ENCODE peak calls at places on chromosomes 12 and 14, in four cellular contexts. One of them, this sample, is unnamed. For H3K79me2, the result is how much of the 10 kb centered on the place peaks cover.

GRCh38 chr14:69980457-69981414 is 101.5 kb downstream of the SMOC1 start:
- DNase-seq in hepatocyte: no peak
- DNase-seq in PC-3: peak
- DNase-seq in mammary epithelial cell: peak
- DNase-seq in this sample: no peak

GRCh38 chr12:57243521-57244305 is 7.3 kb downstream of the STAC3 start:
- DNase-seq in hepatocyte: peak
- DNase-seq in PC-3: peak
- DNase-seq in mammary epithelial cell: peak
- DNase-seq in this sample: peak

GRCh38 chr14:53571990-53572389 is 384.6 kb downstream of the BMP4 start:
- DNase-seq in PC-3: no peak
- DNase-seq in mammary epithelial cell: no peak
- DNase-seq in hepatocyte: peak
- DNase-seq in this sample: no peak

GRCh38 chr12:46473634-46474201 is 101.1 kb upstream of the SLC38A2 start:
- DNase-seq in hepatocyte: peak
- DNase-seq in PC-3: peak
- DNase-seq in mammary epithelial cell: peak
- DNase-seq in this sample: no peak

GRCh38 chr14:37546621-37547447 is 48.2 kb downstream of the FOXA1 start:
- DNase-seq in PC-3: peak
- DNase-seq in mammary epithelial cell: no peak
- DNase-seq in hepatocyte: peak
- DNase-seq in this sample: no peak

GRCh38 chr14:20262642-20263128 is 23.6 kb downstream of the OR11H4 start:
- DNase-seq in mammary epithelial cell: peak
- DNase-seq in PC-3: peak
- DNase-seq in hepatocyte: no peak
- DNase-seq in this sample: no peak

GRCh38 chr12:15682826-15683225 is 106.4 kb downstream of the EPS8 start:
- DNase-seq in PC-3: peak
- DNase-seq in mammary epithelial cell: peak
- DNase-seq in hepatocyte: no peak
- DNase-seq in this sample: no peak

GRCh38 chr12:4116251-4117111 is 157.1 kb upstream of the CCND2 start:
- DNase-seq in PC-3: no peak
- DNase-seq in mammary epithelial cell: peak
- DNase-seq in hepatocyte: peak
- DNase-seq in this sample: peak

GRCh38 chr12:64216239-64216638 is 5.9 kb downstream of the KICS2 start:
- DNase-seq in hepatocyte: no peak
- DNase-seq in mammary epithelial cell: no peak
- DNase-seq in PC-3: no peak
- DNase-seq in this sample: no peak

GRCh38 chr14:103107941-103108748 is 13.6 kb downstream of the EXOC3L4 start:
- DNase-seq in mammary epithelial cell: no peak
- DNase-seq in PC-3: no peak
- DNase-seq in hepatocyte: no peak
- DNase-seq in this sample: no peak

GRCh38 chr12:81468206-81468605 is 290.9 kb downstream of the PPFIA2 start:
- DNase-seq in hepatocyte: no peak
- DNase-seq in PC-3: peak
- DNase-seq in mammary epithelial cell: peak
- DNase-seq in this sample: no peak

GRCh38 chr12:5965950-5966383 is 20.9 kb upstream of the ANO2 start:
- DNase-seq in hepatocyte: peak
- DNase-seq in mammary epithelial cell: peak
- DNase-seq in PC-3: peak
- DNase-seq in this sample: peak

GRCh38 chr12:57619434-57620244 is 8.4 kb downstream of the ARHGEF25 start:
- DNase-seq in PC-3: no peak
- DNase-seq in hepatocyte: peak
- DNase-seq in mammary epithelial cell: no peak
- DNase-seq in this sample: no peak

GRCh38 chr12:240566-240965 is 22.1 kb downstream of the SLC6A13 start:
- DNase-seq in hepatocyte: no peak
- DNase-seq in mammary epithelial cell: no peak
- DNase-seq in PC-3: no peak
- DNase-seq in this sample: no peak

GRCh38 chr12:75722714-75723200 is 211.3 kb upstream of the KRR1 start:
- DNase-seq in hepatocyte: peak
- DNase-seq in mammary epithelial cell: peak
- DNase-seq in PC-3: peak
- DNase-seq in this sample: peak

GRCh38 chr12:50563434-50563787 is 58.6 kb downstream of the DIP2B start:
- DNase-seq in mammary epithelial cell: no peak
- DNase-seq in PC-3: no peak
- DNase-seq in hepatocyte: no peak
- DNase-seq in this sample: no peak

GRCh38 chr12:54394281-54394719 is 9.8 kb upstream of the ZNF385A start:
- DNase-seq in mammary epithelial cell: peak
- DNase-seq in hepatocyte: peak
- DNase-seq in PC-3: peak
- DNase-seq in this sample: peak

GRCh38 chr14:63443361-63443760 is 99.8 kb downstream of the PPP2R5E start:
- DNase-seq in PC-3: no peak
- DNase-seq in hepatocyte: no peak
- DNase-seq in mammary epithelial cell: no peak
- DNase-seq in this sample: no peak

GRCh38 chr14:63435838-63436237 is 107.3 kb downstream of the PPP2R5E start:
- DNase-seq in PC-3: peak
- DNase-seq in hepatocyte: peak
- DNase-seq in mammary epithelial cell: no peak
- DNase-seq in this sample: peak

GRCh38 chr14:63435204-63435603 is 108.0 kb downstream of the PPP2R5E start:
- DNase-seq in hepatocyte: no peak
- DNase-seq in mammary epithelial cell: no peak
- DNase-seq in PC-3: no peak
- DNase-seq in this sample: peak

GRCh38 chr14:63436286-63437098 is 106.7 kb downstream of the PPP2R5E start:
- DNase-seq in hepatocyte: no peak
- DNase-seq in mammary epithelial cell: no peak
- DNase-seq in PC-3: no peak
- DNase-seq in this sample: no peak

GRCh38 chr14:63438065-63438757 is 105.0 kb downstream of the PPP2R5E start:
- DNase-seq in hepatocyte: peak
- DNase-seq in mammary epithelial cell: peak
- DNase-seq in PC-3: peak
- DNase-seq in this sample: peak
- TF ChIP-seq CTCF in hepatocyte: peak
- TF ChIP-seq CTCF in mammary epithelial cell: no peak
- TF ChIP-seq CTCF in PC-3: peak
- TF ChIP-seq CTCF in this sample: peak

DNA sequence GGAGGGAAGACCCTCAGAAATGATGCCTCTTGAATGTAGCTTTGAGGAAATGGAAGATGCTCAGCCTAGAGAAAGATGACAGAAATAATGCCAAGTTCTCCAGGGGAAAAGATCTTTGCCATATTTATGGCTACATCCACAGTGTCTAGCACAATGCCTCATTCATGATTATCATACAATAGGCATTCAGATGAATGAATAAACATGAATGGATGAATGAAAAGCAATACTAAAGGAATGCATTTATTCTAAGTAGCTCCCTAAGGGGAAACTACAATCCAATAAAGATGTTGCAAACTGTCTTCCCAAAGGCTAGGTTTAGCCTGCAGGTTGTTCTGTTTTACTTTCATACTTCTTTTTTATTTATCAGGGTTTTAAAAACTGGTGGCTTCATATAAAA is 12.0 kb downstream of the TMTC1 start:
- DNase-seq in hepatocyte: no peak
- DNase-seq in mammary epithelial cell: peak
- DNase-seq in PC-3: peak
- DNase-seq in this sample: no peak
- H3K79me2 ChIP-seq in hepatocyte: under half
- H3K79me2 ChIP-seq in mammary epithelial cell: half or more
- H3K79me2 ChIP-seq in PC-3: under half
- H3K79me2 ChIP-seq in this sample: under half

DNA sequence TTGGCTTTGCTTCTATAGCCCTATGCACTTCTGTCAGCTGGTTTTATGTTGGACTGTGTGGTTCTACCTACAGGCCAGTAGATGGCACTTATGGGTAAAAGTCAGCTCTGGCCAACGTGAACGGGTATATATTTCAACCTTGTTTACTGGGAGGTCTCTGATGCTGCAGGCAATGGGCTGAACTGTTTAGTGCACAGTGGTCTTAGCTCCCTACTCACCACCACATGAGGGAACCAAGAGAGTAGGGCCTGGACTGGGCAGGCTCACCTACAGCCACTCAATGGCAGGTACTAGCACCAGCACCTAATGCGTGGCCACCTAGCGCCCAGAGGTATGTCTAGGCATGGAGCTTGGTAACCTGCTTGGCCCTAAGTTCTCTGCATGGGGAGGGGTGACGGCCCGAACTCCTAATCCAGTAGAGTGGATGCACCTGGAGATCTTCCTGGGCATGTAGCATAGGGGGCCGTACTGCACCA is 481.8 kb downstream of the TMEM117 start:
- DNase-seq in PC-3: peak
- DNase-seq in hepatocyte: peak
- DNase-seq in mammary epithelial cell: no peak
- DNase-seq in this sample: peak
- TF ChIP-seq CTCF in PC-3: peak
- TF ChIP-seq CTCF in hepatocyte: peak
- TF ChIP-seq CTCF in mammary epithelial cell: peak
- TF ChIP-seq CTCF in this sample: peak

GRCh38 chr12:119547016-119547415 is 46.6 kb upstream of the TMEM233 start:
- DNase-seq in hepatocyte: no peak
- DNase-seq in PC-3: peak
- DNase-seq in mammary epithelial cell: no peak
- DNase-seq in this sample: no peak
- H3K79me2 ChIP-seq in hepatocyte: under half
- H3K79me2 ChIP-seq in PC-3: under half
- H3K79me2 ChIP-seq in mammary epithelial cell: under half
- H3K79me2 ChIP-seq in this sample: under half

GRCh38 chr12:51820721-51821422 is 27.6 kb downstream of the FIGNL2 start:
- DNase-seq in hepatocyte: no peak
- DNase-seq in mammary epithelial cell: no peak
- DNase-seq in PC-3: peak
- DNase-seq in this sample: no peak
- TF ChIP-seq CTCF in hepatocyte: no peak
- TF ChIP-seq CTCF in mammary epithelial cell: no peak
- TF ChIP-seq CTCF in PC-3: peak
- TF ChIP-seq CTCF in this sample: peak

GRCh38 chr14:26594148-26594547 is 3.7 kb downstream of the NOVA1 start:
- DNase-seq in hepatocyte: no peak
- DNase-seq in mammary epithelial cell: no peak
- DNase-seq in PC-3: no peak
- DNase-seq in this sample: no peak
- H3K79me2 ChIP-seq in hepatocyte: under half
- H3K79me2 ChIP-seq in mammary epithelial cell: under half
- H3K79me2 ChIP-seq in PC-3: under half
- H3K79me2 ChIP-seq in this sample: under half

DNA sequence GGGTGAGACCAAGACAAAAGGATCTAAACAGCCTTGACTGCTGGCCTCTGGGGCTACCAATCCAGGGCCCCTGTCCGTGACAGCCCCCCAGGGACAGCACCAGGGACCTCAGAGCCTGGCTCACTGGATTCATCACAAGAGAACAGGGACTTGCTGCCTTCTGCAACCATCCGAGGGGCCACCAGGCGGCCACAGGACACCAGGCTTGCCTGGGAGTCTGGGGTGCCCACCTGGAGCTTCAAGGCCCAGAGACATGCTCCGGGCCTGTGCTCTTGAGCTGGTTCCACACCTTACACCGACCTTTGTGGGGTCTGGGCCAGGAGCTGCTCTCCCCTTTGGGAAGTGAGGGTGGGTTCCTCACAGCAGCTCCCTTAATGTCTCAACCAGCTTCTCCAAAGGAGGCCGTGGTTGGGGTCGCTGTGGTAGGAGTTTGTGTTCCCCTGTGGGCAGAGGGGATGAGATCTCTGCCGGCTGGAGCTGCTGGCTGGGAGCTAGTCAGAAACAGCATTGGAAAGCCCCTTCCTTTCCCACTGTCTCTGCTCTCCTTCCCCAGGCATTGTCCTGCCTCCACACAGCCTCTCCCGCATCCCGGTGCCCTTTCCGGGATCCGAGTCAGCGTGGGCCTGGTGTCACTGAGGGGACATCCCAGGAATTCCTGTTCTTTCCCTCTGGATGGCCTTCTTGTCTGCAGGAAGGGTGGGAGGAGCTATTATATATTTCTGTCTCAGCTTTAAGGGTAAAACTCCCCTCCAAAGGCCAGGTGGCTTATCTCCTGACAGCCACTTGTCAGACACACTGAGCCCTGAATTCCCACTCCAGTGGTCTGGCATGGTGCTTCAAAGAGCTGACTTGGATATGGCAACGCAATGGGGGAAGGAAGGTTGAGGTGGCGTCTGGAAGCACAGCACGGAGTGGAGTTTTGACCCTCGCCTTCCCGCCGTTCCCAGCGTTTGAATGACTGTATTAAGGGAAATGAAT is 5.1 kb upstream of the PAPLN start:
- DNase-seq in hepatocyte: peak
- DNase-seq in PC-3: peak
- DNase-seq in mammary epithelial cell: no peak
- DNase-seq in this sample: peak
- TF ChIP-seq CTCF in hepatocyte: peak
- TF ChIP-seq CTCF in PC-3: peak
- TF ChIP-seq CTCF in mammary epithelial cell: peak
- TF ChIP-seq CTCF in this sample: peak

DNA sequence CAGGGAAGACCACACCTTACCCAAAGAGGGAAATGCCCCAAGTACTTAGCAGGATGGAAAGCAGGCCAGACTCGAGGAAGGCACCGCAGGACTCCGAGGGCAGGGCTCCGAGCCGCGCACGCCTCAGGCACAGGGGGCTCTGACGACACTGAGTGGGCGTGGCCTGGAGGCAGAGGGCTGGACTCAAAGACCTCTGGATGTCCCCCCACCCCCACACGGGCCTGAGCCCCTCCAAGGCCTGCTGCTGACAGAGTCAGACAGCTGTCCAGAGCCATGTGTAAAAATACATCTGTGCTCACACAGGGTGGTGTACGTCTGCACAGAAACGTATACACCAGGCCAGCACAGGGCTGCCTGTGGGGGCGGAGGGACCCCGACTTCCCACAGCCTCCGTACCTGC is 1.4 kb downstream of the AKT1 start:
- DNase-seq in mammary epithelial cell: peak
- DNase-seq in hepatocyte: peak
- DNase-seq in PC-3: peak
- DNase-seq in this sample: peak
- H3K79me2 ChIP-seq in mammary epithelial cell: half or more
- H3K79me2 ChIP-seq in hepatocyte: half or more
- H3K79me2 ChIP-seq in PC-3: half or more
- H3K79me2 ChIP-seq in this sample: under half